ENCODE peak calls at places on chromosomes 11 and 22, in seven cellular contexts. V is dorsolateral prefrontal cortex, Y is right lobe of liver, A is transverse colon, F is MM.1S, X is mesenchymal stem cell, W is neuronal stem cell. C is an unnamed sample.

GRCh38 chr11:108895579-108896480 is 231.0 kb downstream of the DDX10 start:
- DNase-seq in V (no peak), Y (no peak), A (no peak), F (no peak), X (peak; percentile 78), W (no peak), C (peak; percentile 56)

GRCh38 chr11:267491-267994 is 10.7 kb upstream of the NLRP6 start:
- DNase-seq in V (no peak), Y (peak; percentile 74), A (peak; percentile 75), F (peak; percentile 72), X (no peak), W (no peak), C (peak; percentile 23)

GRCh38 chr11:105673089-105673488 is 63.2 kb downstream of the GRIA4 start:
- DNase-seq in V (no peak), Y (no peak), A (no peak), F (peak; percentile 66), X (peak; percentile 70), W (peak; percentile 76), C (peak; percentile 71)

GRCh38 chr11:45187375-45187774 is 40.9 kb downstream of the PRDM11 start:
- DNase-seq in V (no peak), Y (no peak), A (no peak), F (no peak), X (no peak), W (no peak), C (no peak)

GRCh38 chr22:36425977-36426523 is 38.3 kb upstream of the MYH9 start:
- DNase-seq in V (no peak), Y (no peak), A (no peak), F (no peak), X (peak; percentile 85), W (no peak), C (peak; percentile 72)

GRCh38 chr11:54930930-54931329 is 224.3 kb downstream of the OR4A5 start:
- DNase-seq in V (peak; percentile 3), Y (no peak), A (no peak), F (no peak), X (no peak), W (no peak), C (no peak)

GRCh38 chr11:126345283-126345682 is 10.2 kb upstream of the ST3GAL4 start:
- DNase-seq in V (no peak), Y (peak; percentile 40), A (no peak), F (no peak), X (no peak), W (no peak), C (no peak)

GRCh38 chr11:70324354-70325115 is 54.0 kb downstream of the PPFIA1 start:
- DNase-seq in V (no peak), Y (no peak), A (no peak), F (no peak), X (peak; percentile 45), W (peak; percentile 24), C (no peak)

GRCh38 chr11:122808494-122808893 is 29.8 kb upstream of the CRTAM start:
- DNase-seq in V (no peak), Y (no peak), A (peak; percentile 10), F (no peak), X (peak; percentile 27), W (no peak), C (no peak)

GRCh38 chr11:11281626-11282025 is 71.4 kb downstream of the CSNK2A3 start:
- DNase-seq in V (no peak), Y (no peak), A (no peak), F (no peak), X (no peak), W (no peak), C (no peak)

GRCh38 chr11:1640076-1640946 is 10.7 kb downstream of the KRTAP5-5 start:
- DNase-seq in V (no peak), Y (peak; percentile 68), A (peak; percentile 38), F (peak; percentile 18), X (peak; percentile 26), W (peak; percentile 48), C (peak; percentile 74)

GRCh38 chr11:61150656-61151544 is 10.3 kb downstream of the VPS37C start:
- DNase-seq in V (no peak), Y (peak; percentile 46), A (no peak), F (no peak), X (no peak), W (no peak), C (no peak)

GRCh38 chr22:28917747-28918543 is 34.6 kb downstream of the ZNRF3 start:
- DNase-seq in V (no peak), Y (no peak), A (peak; percentile 32), F (no peak), X (peak; percentile 66), W (peak; percentile 65), C (peak; percentile 86)

GRCh38 chr11:6455070-6455469 is 14.3 kb upstream of the HPX start:
- DNase-seq in V (no peak), Y (no peak), A (no peak), F (no peak), X (no peak), W (no peak), C (no peak)

GRCh38 chr11:103929168-103929903 is 107.1 kb upstream of the DDI1 start:
- DNase-seq in V (no peak), Y (no peak), A (no peak), F (peak; percentile 70), X (no peak), W (no peak), C (no peak)

GRCh38 chr22:50702821-50703725 is 30.4 kb downstream of the SHANK3 start:
- DNase-seq in V (peak; percentile 42), Y (peak; percentile 50), A (no peak), F (no peak), X (no peak), W (no peak), C (no peak)

GRCh38 chr11:80441821-80442220 is 1001.0 kb upstream of the TENM4 start:
- DNase-seq in V (no peak), Y (no peak), A (no peak), F (no peak), X (peak; percentile 33), W (no peak), C (no peak)

GRCh38 chr22:33451851-33452469 is 393.8 kb upstream of the SYN3 start:
- DNase-seq in V (no peak), Y (no peak), A (no peak), F (no peak), X (peak; percentile 26), W (no peak), C (no peak)

GRCh38 chr11:72721689-72722049 is 30.5 kb downstream of the ARAP1 start:
- DNase-seq in V (no peak), Y (peak; percentile 79), A (peak; percentile 56), F (peak; percentile 41), X (no peak), W (no peak), C (peak; percentile 48)

GRCh38 chr11:32184057-32185055 is 93.5 kb downstream of the RCN1 start:
- DNase-seq in V (no peak), Y (no peak), A (no peak), F (peak; percentile 67), X (no peak), W (no peak), C (no peak)

DNA sequence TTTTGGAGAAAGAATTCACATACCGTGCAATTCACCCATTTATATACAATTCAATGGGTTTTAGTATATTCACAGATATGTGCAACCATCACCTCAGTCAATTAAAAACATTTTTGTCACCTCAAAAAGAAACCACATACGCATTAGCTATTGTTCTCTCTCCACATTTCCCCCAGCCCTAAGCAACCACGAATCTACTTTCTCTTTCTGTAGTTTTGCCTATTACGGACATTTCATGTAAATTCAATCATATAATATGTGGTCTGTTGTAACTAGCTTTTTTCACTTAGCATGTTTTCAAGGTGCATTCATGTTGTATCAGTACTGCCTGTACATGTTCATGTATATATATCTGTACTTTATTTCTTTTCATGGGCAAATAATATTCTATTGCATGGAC is 104.7 kb upstream of the RRM1 start:
- DNase-seq in V (no peak), Y (no peak), A (no peak), F (peak; percentile 26), X (no peak), W (no peak), C (no peak)
- H3K4me3 ChIP-seq in V (no peak overlapping the region), Y (no peak overlapping the region), A (no peak overlapping the region), F (no peak overlapping the region), X (peak overlapping the region; percentile 54), W (no peak overlapping the region), C (no peak overlapping the region)

GRCh38 chr11:68905421-68906360 is 2.0 kb downstream of the IGHMBP2 start:
- DNase-seq in V (no peak), Y (no peak), A (no peak), F (no peak), X (no peak), W (no peak), C (peak; percentile 16)
- H3K4me3 ChIP-seq in V (peak overlapping the region; percentile 91), Y (no peak overlapping the region), A (no peak overlapping the region), F (no peak overlapping the region), X (peak overlapping the region; percentile 94), W (no peak overlapping the region), C (no peak overlapping the region)

DNA sequence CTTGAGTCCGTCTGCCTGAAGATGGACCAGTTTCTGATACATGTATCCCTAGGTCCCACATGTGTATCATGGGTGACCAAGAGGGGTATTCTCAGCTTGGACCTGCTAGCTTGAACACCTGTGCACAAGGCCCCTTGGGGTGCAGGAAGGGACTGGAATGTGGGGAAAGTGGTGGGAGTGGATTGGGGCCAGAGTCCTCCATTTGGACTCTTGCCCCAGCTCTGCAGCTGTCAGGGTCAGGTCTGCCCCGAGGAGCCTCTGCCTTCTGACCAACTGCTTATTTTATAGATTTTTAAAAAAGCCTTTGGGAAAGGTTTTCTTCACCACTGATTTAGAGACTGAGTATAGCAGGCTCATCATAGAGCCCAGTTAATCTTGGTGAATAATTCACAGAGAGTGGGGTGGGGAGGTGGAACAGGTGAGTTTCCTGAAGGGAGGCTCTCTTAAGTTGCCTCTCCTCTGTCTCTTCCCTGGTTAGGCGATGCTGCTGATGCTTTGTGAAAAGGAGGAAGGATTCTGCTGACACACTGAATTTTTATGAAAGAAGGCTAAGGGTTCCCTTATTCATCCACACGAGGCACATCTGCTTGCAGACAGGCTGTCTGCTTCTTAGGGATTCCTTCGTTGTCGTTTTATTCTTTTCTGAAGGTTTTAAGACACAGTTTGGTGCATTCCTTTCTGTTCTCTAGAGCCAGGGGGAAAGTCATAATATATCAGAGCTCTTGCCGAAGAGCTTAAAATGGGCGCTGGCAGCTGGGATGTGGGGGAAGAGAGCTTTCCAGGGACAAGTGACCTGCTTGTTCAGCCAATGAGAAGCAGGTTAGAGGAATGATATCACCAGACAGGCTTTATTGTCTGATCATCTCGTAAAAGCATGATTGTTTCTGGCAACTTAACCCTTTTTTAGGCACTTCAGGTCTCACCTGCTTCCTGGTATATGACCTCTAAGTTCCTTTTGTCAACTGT is 19.9 kb downstream of the TRIM44 start:
- DNase-seq in V (no peak), Y (no peak), A (peak; percentile 41), F (no peak), X (no peak), W (no peak), C (peak; percentile 20)
- H3K4me3 ChIP-seq in V (peak overlapping the region; percentile 23), Y (no peak overlapping the region), A (no peak overlapping the region), F (no peak overlapping the region), X (peak overlapping the region; percentile 52), W (no peak overlapping the region), C (no peak overlapping the region)

GRCh38 chr11:128717581-128717980 is 23.7 kb downstream of the FLI1 start:
- DNase-seq in V (no peak), Y (no peak), A (no peak), F (no peak), X (no peak), W (no peak), C (no peak)

GRCh38 chr11:128718064-128718463 is 24.2 kb downstream of the FLI1 start:
- DNase-seq in V (no peak), Y (no peak), A (no peak), F (no peak), X (no peak), W (no peak), C (no peak)

GRCh38 chr11:128720522-128720985 is 26.7 kb downstream of the FLI1 start:
- DNase-seq in V (no peak), Y (no peak), A (peak; percentile 67), F (peak; percentile 85), X (peak; percentile 61), W (peak; percentile 56), C (no peak)

GRCh38 chr11:128716661-128717210 is 22.9 kb downstream of the FLI1 start:
- DNase-seq in V (no peak), Y (no peak), A (peak; percentile 40), F (peak; percentile 37), X (peak; percentile 85), W (no peak), C (no peak)

GRCh38 chr11:128719556-128719824 is 25.6 kb downstream of the FLI1 start:
- DNase-seq in V (no peak), Y (no peak), A (no peak), F (no peak), X (no peak), W (no peak), C (no peak)
- H3K4me3 ChIP-seq in V (no peak overlapping the region), Y (no peak overlapping the region), A (no peak overlapping the region), F (peak overlapping the region; percentile 59), X (no peak overlapping the region), W (no peak overlapping the region), C (no peak overlapping the region)

C was measured in mesendoderm.